ENCODE peak calls at places on chromosome 18, in four cellular contexts. T, H, J and R are unnamed samples.

GRCh38 chr18:58671122-58671940 is at the start of gene MALT1:
- DNase-seq in T (peak), J (peak), H (peak), R (peak)

GRCh38 chr18:76494181-76494540 is 881 bp downstream of the ZNF516 start:
- DNase-seq in J (peak), T (peak), H (peak), R (peak)

GRCh38 chr18:46283268-46283667 is 179.1 kb downstream of the HAUS1 start:
- DNase-seq in T (peak), J (no peak), H (no peak), R (no peak)

GRCh38 chr18:47775961-47776360 is 154.5 kb downstream of the SMAD2 start:
- DNase-seq in T (peak), J (no peak), H (no peak), R (no peak)

GRCh38 chr18:27583021-27583420 is 397.9 kb upstream of the CHST9 start:
- DNase-seq in J (no peak), T (peak), H (no peak), R (no peak)

GRCh38 chr18:58269931-58270330 is 225.9 kb downstream of the NEDD4L start:
- DNase-seq in H (no peak), T (no peak), J (no peak), R (no peak)

GRCh38 chr18:48949051-48949605 is 1.6 kb downstream of the SMAD7 start:
- DNase-seq in J (no peak), T (peak), H (no peak), R (no peak)

GRCh38 chr18:59022167-59022945 is 117.3 kb upstream of the SEC11C start:
- DNase-seq in T (no peak), H (no peak), J (peak), R (no peak)

GRCh38 chr18:54647176-54647575 is 56.1 kb downstream of the DYNAP start:
- DNase-seq in H (no peak), J (no peak), T (peak), R (peak)

GRCh38 chr18:59874166-59874565 is 25.6 kb upstream of the PMAIP1 start:
- DNase-seq in T (peak), J (no peak), H (no peak), R (no peak)

GRCh38 chr18:70998490-70998889 is 709.6 kb downstream of the SOCS6 start:
- DNase-seq in J (no peak), T (no peak), H (no peak), R (no peak)

GRCh38 chr18:50806208-50806616 is 13.6 kb downstream of the MRO start:
- DNase-seq in J (peak), H (no peak), T (no peak), R (no peak)
- H3K27ac ChIP-seq in J (no peak), H (no peak), T (no peak), R (no peak)

GRCh38 chr18:51088410-51088809 is 58.4 kb downstream of the SMAD4 start:
- DNase-seq in H (no peak), J (no peak), T (no peak), R (no peak)

GRCh38 chr18:51083398-51083797 is 53.4 kb downstream of the SMAD4 start:
- DNase-seq in T (no peak), H (no peak), J (no peak), R (no peak)

GRCh38 chr18:51077217-51077616 is 47.2 kb downstream of the SMAD4 start:
- DNase-seq in J (no peak), H (no peak), T (peak), R (no peak)

GRCh38 chr18:51078026-51078425 is 48.0 kb downstream of the SMAD4 start:
- DNase-seq in T (no peak), H (no peak), J (no peak), R (no peak)

DNA sequence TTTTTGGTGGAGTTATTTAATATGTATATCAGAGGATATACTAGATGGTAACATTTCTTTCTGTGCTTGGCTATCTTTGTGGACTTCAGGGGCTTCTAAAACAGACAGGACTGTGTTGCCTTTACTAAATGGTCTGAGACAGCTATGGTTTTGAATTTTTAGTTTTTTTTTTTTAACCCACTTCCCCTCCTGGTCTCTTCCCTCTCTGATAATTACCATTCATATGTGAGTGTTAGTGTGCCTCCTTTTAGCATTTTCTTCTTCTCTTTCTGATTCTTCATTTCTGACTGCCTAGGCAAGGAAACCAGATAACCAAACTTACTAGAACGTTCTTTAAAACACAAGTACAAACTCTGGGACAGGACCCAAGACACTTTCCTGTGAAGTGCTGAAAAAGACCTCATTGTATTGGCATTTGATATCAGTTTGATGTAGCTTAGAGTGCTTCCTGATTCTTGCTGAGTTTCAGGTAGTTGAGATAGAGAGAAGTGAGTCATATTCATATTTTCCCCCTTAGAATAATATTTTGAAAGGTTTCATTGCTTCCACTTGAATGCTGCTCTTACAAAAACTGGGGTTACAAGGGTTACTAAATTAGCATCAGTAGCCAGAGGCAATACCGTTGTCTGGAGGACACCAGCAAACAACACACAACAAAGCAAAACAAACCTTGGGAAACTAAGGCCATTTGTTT is 52.7 kb downstream of the SMAD4 start:
- DNase-seq in T (no peak), H (no peak), J (no peak), R (no peak)
- H3K27ac ChIP-seq in T (peak), H (no peak), J (no peak), R (no peak)

DNA sequence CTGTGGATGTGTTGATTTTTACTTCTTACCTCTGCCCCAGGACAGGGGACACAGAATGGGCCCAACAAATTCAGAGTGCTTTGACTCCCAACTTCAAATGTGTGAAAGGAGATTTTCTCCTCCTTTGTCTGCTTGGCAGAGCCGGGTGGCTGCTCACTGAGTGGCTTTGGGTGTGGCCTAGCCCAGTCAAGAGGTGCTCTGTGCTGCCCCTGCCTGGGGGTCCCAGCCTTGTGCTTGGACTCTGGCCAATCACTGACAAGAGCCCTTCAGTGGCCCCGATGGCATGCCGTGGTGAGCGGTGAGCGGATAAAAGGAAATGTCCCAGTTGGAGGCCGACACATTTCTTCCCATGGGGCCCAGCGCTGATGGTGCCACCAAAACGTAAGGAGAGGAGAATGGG is 259.2 kb downstream of the CELF4 start:
- DNase-seq in J (no peak), H (no peak), T (no peak), R (no peak)
- H3K27ac ChIP-seq in J (no peak), H (no peak), T (no peak), R (no peak)

DNA sequence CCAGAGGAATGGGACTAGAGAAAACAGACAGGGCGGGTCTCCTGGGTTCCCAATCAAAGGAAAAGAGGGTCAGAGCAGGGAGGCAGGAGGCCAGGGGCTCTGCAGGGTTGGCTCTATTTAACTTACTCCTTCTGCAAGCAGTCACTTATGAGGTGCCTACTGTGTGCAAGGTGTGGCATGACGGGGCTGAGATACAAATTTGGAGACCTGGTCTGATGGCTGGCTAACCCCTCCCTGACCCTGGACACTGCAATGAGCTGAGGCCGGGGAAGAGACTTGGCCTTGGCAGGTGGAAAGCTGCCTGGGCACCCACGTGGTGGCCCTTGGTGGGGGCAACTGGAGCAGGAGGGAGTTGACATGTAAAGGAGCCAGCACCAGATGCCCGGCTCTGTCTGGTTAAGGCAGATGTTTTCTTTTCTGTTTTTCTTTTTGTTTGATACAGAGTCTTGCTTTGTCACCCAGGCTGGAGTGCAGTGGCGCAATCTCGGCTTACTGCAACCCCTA is 148.5 kb upstream of the GATA6 start:
- DNase-seq in J (no peak), T (no peak), H (no peak), R (no peak)
- H3K27ac ChIP-seq in J (no peak), T (no peak), H (no peak), R (no peak)

DNA sequence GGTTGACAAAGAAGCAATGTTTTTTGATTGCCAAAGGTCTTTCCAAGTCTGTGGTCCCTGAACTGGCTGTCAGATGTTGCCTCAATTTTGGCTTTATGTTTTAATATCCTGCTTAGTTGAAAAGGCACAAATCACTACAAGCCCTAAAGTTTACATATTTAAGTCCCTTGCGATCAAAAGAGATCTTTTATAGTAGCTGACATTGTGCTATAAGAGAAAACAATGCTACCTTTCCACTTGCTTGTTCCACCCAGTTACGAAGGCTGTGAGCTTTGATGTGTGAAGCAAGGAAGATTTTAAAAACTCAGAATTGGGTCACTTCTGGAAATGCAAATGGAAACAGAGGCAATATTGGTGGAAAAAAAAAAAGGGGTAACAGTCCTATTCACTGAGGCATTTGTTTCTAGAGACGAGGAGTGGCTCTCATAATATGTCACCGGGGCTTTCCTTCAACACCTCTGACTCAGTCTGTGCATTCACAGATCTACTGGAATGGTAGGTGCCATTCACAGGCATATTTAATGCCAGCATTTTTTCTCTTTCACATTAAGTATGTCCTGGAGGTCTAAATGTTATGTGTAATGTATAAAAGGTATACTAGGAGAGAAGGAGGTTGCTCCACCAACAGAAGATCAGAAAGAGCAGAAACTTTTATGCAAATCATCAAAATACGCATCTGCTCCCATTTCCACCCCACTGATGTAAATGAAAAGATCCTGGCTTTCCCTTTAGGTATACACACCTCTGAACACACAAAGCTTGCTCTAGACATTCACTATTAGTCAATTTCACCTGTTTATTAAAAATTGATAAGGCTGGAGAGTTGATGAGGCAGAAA is 91.8 kb downstream of the TGIF1 start:
- DNase-seq in H (no peak), T (no peak), J (no peak), R (no peak)
- H3K27ac ChIP-seq in H (no peak), T (no peak), J (no peak), R (no peak)

DNA sequence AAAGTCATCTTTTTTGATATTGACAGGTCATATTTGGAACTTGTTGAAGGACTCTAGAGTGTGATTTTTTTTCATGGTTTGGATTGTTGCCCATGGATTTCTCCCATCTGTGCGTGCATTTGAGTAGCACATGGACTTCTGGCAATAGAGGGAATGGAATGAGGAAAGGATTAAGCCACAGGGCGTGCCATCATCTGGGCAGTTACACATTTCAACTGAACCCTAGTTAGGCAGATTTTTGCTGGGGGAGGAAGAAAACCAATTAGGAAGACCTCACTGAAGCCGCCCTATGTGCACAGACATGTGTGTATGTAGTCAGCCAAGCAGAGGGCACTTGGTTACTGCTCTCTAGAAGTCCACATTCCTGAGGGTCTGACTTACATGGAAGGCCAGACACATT is 72.5 kb downstream of the TPGS2 start:
- DNase-seq in H (no peak), T (no peak), J (no peak), R (no peak)
- H3K27ac ChIP-seq in H (no peak), T (no peak), J (no peak), R (no peak)

DNA sequence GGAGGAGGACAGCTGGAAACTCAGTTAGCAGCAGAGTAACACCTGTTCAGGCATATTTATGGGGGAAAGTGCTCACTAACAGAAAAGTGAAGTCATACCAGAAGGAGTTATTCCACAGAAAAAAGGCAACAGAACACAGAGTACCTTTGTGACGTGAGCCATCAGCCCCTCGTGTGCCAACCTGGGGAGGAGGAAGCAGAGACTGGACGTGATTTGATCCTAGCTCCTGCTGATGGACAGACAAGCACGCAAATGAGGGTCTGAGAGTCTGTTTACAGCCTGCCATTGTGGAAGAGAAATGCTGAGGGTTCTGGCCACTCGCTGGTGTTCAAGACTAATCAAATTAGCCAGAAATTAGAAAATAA is 120.7 kb downstream of the ZNF521 start:
- DNase-seq in H (peak), T (no peak), J (no peak), R (no peak)
- H3K27ac ChIP-seq in H (no peak), T (no peak), J (no peak), R (no peak)

DNA sequence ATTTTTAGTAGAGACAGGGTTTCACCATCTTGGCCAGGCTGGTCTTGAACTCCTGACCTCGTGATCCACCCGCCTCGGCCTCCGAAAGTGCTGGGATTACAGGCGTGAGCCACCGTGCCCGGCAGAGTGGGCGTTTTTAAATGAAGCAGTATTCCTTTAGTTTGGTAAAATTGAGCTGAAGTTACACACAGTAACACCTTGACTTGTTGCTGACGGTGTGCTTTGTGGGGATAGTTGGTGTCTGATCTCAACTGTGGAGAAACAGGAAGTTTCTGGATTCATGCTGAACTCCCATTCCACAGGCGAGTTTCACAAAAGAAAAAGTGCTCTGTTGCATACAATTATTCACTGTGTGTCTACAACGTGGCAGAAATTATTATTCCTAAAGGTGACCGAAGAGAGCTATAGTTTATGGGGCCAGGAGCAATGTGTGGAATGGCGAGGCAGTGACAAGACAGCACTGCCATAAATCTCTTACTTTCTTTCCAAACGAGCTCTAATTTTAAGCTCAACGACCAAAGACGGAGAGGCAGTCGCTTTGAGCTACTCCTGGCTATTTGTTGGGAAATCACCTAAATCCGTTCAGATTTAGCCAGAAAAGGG is 480 bp upstream of the CABYR start:
- DNase-seq in T (no peak), J (no peak), H (no peak), R (no peak)
- H3K27ac ChIP-seq in T (peak), J (no peak), H (no peak), R (no peak)